ENCODE peak calls at places on chromosomes 16 and 17, in nine cellular contexts. W is kidney; G is stimulated activated CD4-positive, alpha-beta T cell treated with anti-CD3 and anti-CD28 coated beads, Interleukin-4, amount 100 ng/mL, for 1 hour; P is HCEC 1CT; N is stimulated activated CD8-positive, alpha-beta memory T cell treated with anti-CD3 and anti-CD28 coated beads, Interleukin-7, amount 100 ng/mL, for 4 hours; C is EL; Q is NCI-H2081; R is activated naive CD8-positive, alpha-beta T cell treated with anti-CD3 and anti-CD28 coated beads, Interleukin-2, amount 50 U/mL, for 24 hours; H is A172. F is an unnamed sample.

GRCh38 chr17:72765357-72766153 is 326.9 kb downstream of the SLC39A11 start:
- DNase-seq in W (no peak), G (no peak), P (no peak), N (no peak), C (no peak), Q (no peak), R (no peak), H (no peak), F (no peak)

GRCh38 chr16:12558641-12559040 is 245.0 kb downstream of the CPPED1 start:
- DNase-seq in W (no peak), G (no peak), P (no peak), N (no peak), C (no peak), Q (no peak), R (no peak), H (no peak), F (no peak)

GRCh38 chr17:8289103-8289397 is 580 bp downstream of the RANGRF start:
- DNase-seq in W (no peak), G (no peak), P (no peak), N (peak; percentile 51), C (no peak), Q (no peak), R (peak; percentile 87), H (no peak), F (no peak)

GRCh38 chr17:51860934-51861561 is 297.5 kb downstream of the CA10 start:
- DNase-seq in W (no peak), G (no peak), P (no peak), N (no peak), C (peak; percentile 28), Q (peak; percentile 64), R (no peak), H (no peak), F (no peak)

GRCh38 chr16:10085078-10085798 is 97.0 kb downstream of the GRIN2A start:
- DNase-seq in W (no peak), G (no peak), P (no peak), N (no peak), C (no peak), Q (no peak), R (no peak), H (no peak), F (no peak)

GRCh38 chr16:88589441-88589840 is 19.2 kb downstream of the ZC3H18 start:
- DNase-seq in W (no peak), G (no peak), P (no peak), N (no peak), C (no peak), Q (no peak), R (no peak), H (no peak), F (no peak)

GRCh38 chr16:47110939-47111338 is 32.8 kb downstream of the NETO2 start:
- DNase-seq in W (no peak), G (no peak), P (peak; percentile 6), N (no peak), C (no peak), Q (no peak), R (no peak), H (peak; percentile 25), F (no peak)

GRCh38 chr17:66966529-66967418 is 2.3 kb downstream of the CACNG4 start:
- DNase-seq in W (no peak), G (no peak), P (no peak), N (no peak), C (no peak), Q (no peak), R (no peak), H (no peak), F (no peak)

GRCh38 chr16:24900230-24900629 is 54.5 kb downstream of the SLC5A11 start:
- DNase-seq in W (no peak), G (no peak), P (no peak), N (no peak), C (no peak), Q (no peak), R (no peak), H (no peak), F (no peak)

GRCh38 chr17:81370304-81370703 is 25.0 kb upstream of the BAHCC1 start:
- DNase-seq in W (peak; percentile 22), G (no peak), P (no peak), N (no peak), C (no peak), Q (no peak), R (no peak), H (no peak), F (no peak)

GRCh38 chr16:75462804-75463203 is 1.7 kb downstream of the TMEM170A start:
- DNase-seq in W (no peak), G (no peak), P (no peak), N (no peak), C (no peak), Q (no peak), R (no peak), H (no peak), F (no peak)

GRCh38 chr17:50152736-50153135 is 2.3 kb upstream of the PPP1R9B start:
- DNase-seq in W (peak; percentile 59), G (no peak), P (no peak), N (no peak), C (no peak), Q (no peak), R (no peak), H (no peak), F (no peak)

GRCh38 chr16:73253922-73254480 is 206.1 kb upstream of the ZFHX3 start:
- DNase-seq in W (no peak), G (no peak), P (no peak), N (no peak), C (no peak), Q (no peak), R (no peak), H (no peak), F (no peak)

GRCh38 chr16:29111421-29111820 is 126.6 kb downstream of the LAT start:
- DNase-seq in W (no peak), G (no peak), P (no peak), N (no peak), C (no peak), Q (no peak), R (no peak), H (no peak), F (no peak)

GRCh38 chr16:65406933-65407332 is 285.1 kb upstream of the CDH11 start:
- DNase-seq in W (no peak), G (no peak), P (no peak), N (no peak), C (no peak), Q (no peak), R (no peak), H (no peak), F (no peak)